ENCODE peak calls at places on chromosomes 11 and 22, in seven cellular contexts. N, Y, E, F, W, K and M are unnamed samples.

GRCh38 chr22:35739642-35740041 is 22.0 kb downstream of the APOL5 start:
- DNase-seq in N (no peak), Y (no peak), E (peak), F (no peak), W (no peak), K (no peak), M (no peak)

GRCh38 chr11:6812391-6813005 is 13.0 kb upstream of the OR6A2 start:
- DNase-seq in N (no peak), Y (no peak), E (peak), F (no peak), W (peak), K (peak), M (peak)

GRCh38 chr22:27801616-27802388 is at the start of gene MN1:
- DNase-seq in N (peak), Y (no peak), E (no peak), F (no peak), W (peak), K (peak), M (peak)

GRCh38 chr22:20776624-20777405 is 2.9 kb downstream of the SERPIND1 start:
- DNase-seq in N (no peak), Y (no peak), E (peak), F (no peak), W (no peak), K (no peak), M (no peak)

GRCh38 chr11:65013130-65013691 is 749 bp upstream of the ARL2 start:
- DNase-seq in N (peak), Y (peak), E (peak), F (peak), W (peak), K (peak), M (peak)

GRCh38 chr22:49291169-49291568 is 536.5 kb downstream of the BRD1 start:
- DNase-seq in N (no peak), Y (peak), E (no peak), F (no peak), W (no peak), K (no peak), M (no peak)

GRCh38 chr11:87252869-87253268 is 215.1 kb downstream of the TMEM135 start:
- DNase-seq in N (no peak), Y (no peak), E (no peak), F (no peak), W (no peak), K (peak), M (no peak)

GRCh38 chr11:12842933-12843636 is 166.0 kb upstream of the RASSF10 start:
- DNase-seq in N (no peak), Y (no peak), E (no peak), F (no peak), W (no peak), K (no peak), M (no peak)

GRCh38 chr11:95230054-95231034 is 658 bp downstream of the SESN3 start:
- DNase-seq in N (peak), Y (peak), E (no peak), F (peak), W (peak), K (no peak), M (no peak)

GRCh38 chr11:77559686-77560425 is 29.9 kb upstream of the AQP11 start:
- DNase-seq in N (no peak), Y (no peak), E (no peak), F (no peak), W (peak), K (peak), M (peak)

GRCh38 chr11:45933131-45933821 is 10.8 kb downstream of the LARGE2 start:
- DNase-seq in N (no peak), Y (peak), E (no peak), F (no peak), W (no peak), K (peak), M (no peak)

GRCh38 chr11:19769820-19770219 is 57.2 kb downstream of the NAV2 start:
- DNase-seq in N (no peak), Y (no peak), E (no peak), F (no peak), W (no peak), K (peak), M (peak)

GRCh38 chr11:33448461-33449130 is 191.4 kb downstream of the HIPK3 start:
- DNase-seq in N (no peak), Y (no peak), E (no peak), F (no peak), W (no peak), K (peak), M (no peak)

GRCh38 chr11:119759324-119759723 is 30.3 kb upstream of the NECTIN1 start:
- DNase-seq in N (no peak), Y (no peak), E (no peak), F (no peak), W (no peak), K (peak), M (peak)

GRCh38 chr11:26442131-26442530 is 110.2 kb downstream of the ANO3 start:
- DNase-seq in N (no peak), Y (no peak), E (no peak), F (no peak), W (no peak), K (peak), M (no peak)

GRCh38 chr11:6655020-6655789 is 404 bp downstream of the DCHS1 start:
- DNase-seq in N (peak), Y (no peak), E (no peak), F (peak), W (no peak), K (no peak), M (no peak)

GRCh38 chr11:130369141-130369691 is 54.5 kb upstream of the ZBTB44 start:
- DNase-seq in N (peak), Y (no peak), E (no peak), F (no peak), W (no peak), K (no peak), M (no peak)

GRCh38 chr22:46499798-46500174 is 37.6 kb downstream of the CELSR1 start:
- DNase-seq in N (no peak), Y (no peak), E (no peak), F (no peak), W (no peak), K (no peak), M (no peak)

GRCh38 chr22:24179478-24180210 is 1.6 kb upstream of the SUSD2 start:
- DNase-seq in N (no peak), Y (no peak), E (no peak), F (no peak), W (no peak), K (no peak), M (no peak)

GRCh38 chr22:24178021-24178431 is 3.3 kb upstream of the SUSD2 start:
- DNase-seq in N (no peak), Y (no peak), E (no peak), F (no peak), W (no peak), K (no peak), M (no peak)

GRCh38 chr22:24177045-24177444 is 4.2 kb upstream of the SUSD2 start:
- DNase-seq in N (no peak), Y (no peak), E (no peak), F (no peak), W (no peak), K (no peak), M (no peak)

GRCh38 chr22:24177456-24177855 is 3.8 kb upstream of the SUSD2 start:
- DNase-seq in N (no peak), Y (no peak), E (no peak), F (no peak), W (no peak), K (no peak), M (no peak)

DNA sequence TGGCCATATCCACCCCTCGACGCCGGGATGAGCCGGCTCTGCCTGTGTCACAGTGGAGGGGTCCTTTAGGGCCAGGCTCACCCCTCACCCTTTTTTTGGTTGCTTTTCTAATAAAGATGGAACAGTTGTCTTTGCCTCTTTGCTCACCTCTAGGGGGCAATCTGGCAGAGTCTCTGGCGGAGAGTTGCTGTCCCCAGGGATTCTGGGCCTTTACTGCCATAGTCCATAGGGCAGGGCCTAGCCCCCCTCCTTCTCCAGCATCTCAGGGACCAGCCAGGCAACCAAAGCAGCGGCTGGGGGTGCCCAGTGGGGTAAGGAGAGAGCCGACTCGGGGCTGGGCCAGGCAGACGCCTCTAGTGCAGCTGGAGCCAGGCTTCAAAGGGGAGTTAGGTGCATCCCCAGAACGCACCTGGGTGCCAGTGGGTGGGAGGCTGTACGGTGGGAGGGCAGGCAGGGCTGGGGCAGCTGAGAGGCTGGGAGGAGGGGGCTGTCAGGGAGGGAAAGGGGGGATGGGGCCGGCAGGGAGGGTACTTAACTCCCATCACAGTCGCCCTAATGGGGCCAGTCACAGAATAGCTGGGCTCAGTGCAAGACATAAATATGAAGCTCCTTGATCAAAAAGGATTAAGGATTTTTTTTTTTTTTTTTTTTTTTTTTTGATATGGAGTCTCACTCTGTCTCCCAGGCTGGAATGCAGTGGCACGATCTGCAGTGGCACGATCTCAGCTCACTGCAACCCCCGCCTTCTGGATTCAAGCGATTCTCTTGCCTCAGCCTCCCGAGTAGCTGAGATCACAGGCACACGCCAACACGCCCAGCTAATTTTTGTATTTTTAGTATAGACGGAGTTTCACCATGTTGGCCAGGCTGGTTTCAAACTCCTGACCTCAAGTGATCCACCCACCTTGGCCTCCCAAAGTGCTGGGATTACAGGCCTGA is 2.5 kb upstream of the SUSD2 start:
- DNase-seq in N (no peak), Y (no peak), E (no peak), F (no peak), W (no peak), K (no peak), M (no peak)
- TF ChIP-seq POLR2A in N (no peak), Y (no peak), E (no peak), F (no peak), W (no peak), K (no peak), M (no peak)

GRCh38 chr11:59142530-59143507 is at the start of gene FAM111A:
- DNase-seq in N (peak), Y (peak), E (peak), F (peak), W (peak), K (peak), M (peak)
- TF ChIP-seq POLR2A in N (no peak), Y (no peak), E (peak), F (no peak), W (peak), K (no peak), M (peak)

DNA sequence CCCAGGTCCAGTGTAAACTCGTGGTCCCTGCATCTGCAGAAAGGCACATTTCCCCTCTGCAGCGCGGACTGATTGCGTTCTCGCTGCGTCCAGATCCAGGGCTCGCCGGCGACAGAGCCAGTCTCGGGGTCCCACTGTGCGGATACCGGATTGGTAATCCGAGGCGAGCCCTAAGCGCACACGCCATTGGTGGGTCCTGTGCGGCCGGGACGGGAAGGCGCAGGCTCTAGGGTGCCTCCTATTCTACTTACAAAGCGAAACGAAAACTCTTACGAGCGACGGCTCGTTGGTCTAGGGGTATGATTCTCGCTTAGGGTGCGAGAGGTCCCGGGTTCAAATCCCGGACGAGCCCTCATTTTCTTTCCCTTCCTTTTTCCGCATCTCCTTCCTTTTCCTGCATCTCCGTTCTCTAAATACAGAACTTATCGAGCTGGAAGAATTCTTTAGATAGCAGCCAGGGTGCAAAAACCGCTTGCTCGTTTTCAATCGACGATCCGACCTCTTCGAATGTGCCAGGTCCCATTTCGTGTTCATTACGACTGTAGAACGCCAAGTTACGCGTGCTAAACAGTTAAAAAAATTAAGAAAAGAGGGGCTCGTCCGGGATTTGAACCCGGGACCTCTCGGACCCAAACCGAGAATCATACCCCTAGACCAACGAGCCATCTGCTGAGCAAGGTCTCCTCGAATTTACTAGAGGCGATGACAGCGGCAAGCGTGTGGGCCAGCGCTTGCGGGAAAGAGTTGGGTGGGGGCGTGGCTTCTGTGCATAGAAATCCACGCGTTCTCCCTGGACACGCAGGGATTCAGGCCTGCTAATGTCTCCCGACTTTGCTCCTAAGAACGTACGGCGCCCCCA is 29.2 kb upstream of the WNT11 start:
- DNase-seq in N (peak), Y (peak), E (peak), F (peak), W (peak), K (peak), M (peak)
- TF ChIP-seq POLR2A in N (no peak), Y (no peak), E (peak), F (no peak), W (peak), K (peak), M (peak)

GRCh38 chr22:39519681-39520053 is 695 bp upstream of the ATF4 start:
- DNase-seq in N (peak), Y (peak), E (peak), F (peak), W (peak), K (no peak), M (no peak)

GRCh38 chr22:39518996-39519680 is 1.2 kb upstream of the ATF4 start:
- DNase-seq in N (no peak), Y (no peak), E (no peak), F (no peak), W (peak), K (peak), M (no peak)

GRCh38 chr22:39518124-39518786 is 2.1 kb upstream of the ATF4 start:
- DNase-seq in N (no peak), Y (no peak), E (no peak), F (no peak), W (no peak), K (peak), M (no peak)

GRCh38 chr22:39520874-39521857 is 804 bp downstream of the ATF4 start:
- DNase-seq in N (peak), Y (peak), E (no peak), F (peak), W (no peak), K (peak), M (no peak)

GRCh38 chr22:39520054-39520873 is at the start of gene ATF4:
- DNase-seq in N (peak), Y (peak), E (peak), F (peak), W (peak), K (peak), M (peak)
- TF ChIP-seq POLR2A in N (peak), Y (no peak), E (peak), F (peak), W (peak), K (peak), M (peak)

GRCh38 chr11:107042748-107043147 is 24.5 kb upstream of the GUCY1A2 start:
- DNase-seq in N (no peak), Y (no peak), E (no peak), F (no peak), W (no peak), K (no peak), M (no peak)
- TF ChIP-seq POLR2A in N (no peak), Y (no peak), E (no peak), F (no peak), W (no peak), K (no peak), M (no peak)

GRCh38 chr11:117230981-117231636 is 764 bp downstream of the PCSK7 start:
- DNase-seq in N (no peak), Y (peak), E (no peak), F (no peak), W (no peak), K (no peak), M (no peak)
- TF ChIP-seq POLR2A in N (no peak), Y (no peak), E (no peak), F (no peak), W (no peak), K (no peak), M (no peak)

DNA sequence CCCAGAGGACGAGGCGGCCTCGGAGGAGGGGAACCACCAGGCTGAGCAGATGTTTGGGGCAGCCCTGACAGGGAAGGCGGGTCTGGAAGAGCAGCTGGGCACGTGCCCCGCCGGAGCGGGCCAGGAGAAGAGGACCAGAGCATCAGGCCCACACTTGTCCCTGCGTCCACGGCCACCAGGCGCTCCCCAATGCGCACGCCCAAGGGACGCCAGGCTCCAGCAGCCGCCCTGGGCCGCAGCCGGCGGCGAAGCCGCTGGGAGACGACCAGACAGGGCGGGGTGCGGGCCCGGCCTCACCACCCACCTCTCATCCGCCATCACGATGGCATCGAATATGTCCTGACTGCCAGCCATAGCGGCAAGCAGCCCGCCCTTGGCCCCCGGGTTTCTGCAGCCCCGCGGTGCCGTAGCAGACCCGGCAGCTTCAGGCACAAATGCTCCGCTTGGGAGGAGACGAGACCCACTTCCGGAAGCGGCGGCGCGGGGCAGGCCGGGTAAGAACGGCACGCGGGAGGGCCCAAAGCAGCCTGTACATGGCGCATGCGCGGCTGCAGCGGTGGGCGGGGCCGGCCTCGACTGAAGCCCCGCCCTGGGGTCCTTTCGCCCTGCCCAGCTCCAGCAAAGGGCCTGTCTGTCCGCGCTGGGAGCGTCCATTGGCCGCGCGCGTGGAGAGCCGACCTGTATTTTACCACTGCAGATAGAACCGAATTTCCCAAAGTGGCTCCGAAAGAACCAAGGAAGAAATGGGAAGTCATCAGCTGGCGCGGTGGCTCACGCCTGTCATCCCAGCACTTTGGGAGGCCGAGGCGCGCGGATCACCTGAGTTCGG is at the start of gene LTO1:
- DNase-seq in N (peak), Y (peak), E (peak), F (peak), W (peak), K (peak), M (peak)
- TF ChIP-seq POLR2A in N (no peak), Y (no peak), E (peak), F (peak), W (peak), K (peak), M (peak)